ENCODE peak calls at places on chromosomes 7 and 10, in six cellular contexts. H, L, U, K, S and W are unnamed samples.

GRCh38 chr7:158394936-158395335 is 192.7 kb downstream of the PTPRN2 start:
- DNase-seq in H (no peak), L (peak), U (no peak), K (peak), S (peak), W (peak)

GRCh38 chr10:5530412-5530806 is 5.6 kb downstream of the CALML3 start:
- DNase-seq in H (no peak), L (peak), U (no peak), K (no peak), S (no peak), W (no peak)

GRCh38 chr10:93063977-93064660 is 3.5 kb downstream of the CYP26C1 start:
- DNase-seq in H (no peak), L (no peak), U (no peak), K (no peak), S (no peak), W (no peak)

GRCh38 chr10:110870823-110871235 is 899 bp upstream of the PDCD4 start:
- DNase-seq in H (no peak), L (no peak), U (peak), K (no peak), S (no peak), W (no peak)

GRCh38 chr10:7410800-7411670 is at the start of gene SFMBT2:
- DNase-seq in H (peak), L (peak), U (peak), K (peak), S (peak), W (peak)

GRCh38 chr7:36522453-36523007 is 132.9 kb downstream of the ANLN start:
- DNase-seq in H (no peak), L (no peak), U (no peak), K (no peak), S (no peak), W (no peak)

GRCh38 chr10:68231106-68231901 is 609 bp downstream of the ATOH7 start:
- DNase-seq in H (peak), L (peak), U (peak), K (peak), S (peak), W (peak)

GRCh38 chr10:72336259-72337038 is 18.3 kb downstream of the DNAJB12 start:
- DNase-seq in H (no peak), L (no peak), U (no peak), K (no peak), S (no peak), W (no peak)

GRCh38 chr7:18086165-18087030 is 58.8 kb upstream of the PRPS1L1 start:
- DNase-seq in H (no peak), L (peak), U (peak), K (peak), S (peak), W (peak)

GRCh38 chr7:37354661-37355131 is 94.0 kb downstream of the ELMO1 start:
- DNase-seq in H (no peak), L (no peak), U (peak), K (peak), S (no peak), W (no peak)

GRCh38 chr10:78961760-78962159 is 107.0 kb upstream of the ZMIZ1 start:
- DNase-seq in H (no peak), L (no peak), U (no peak), K (no peak), S (no peak), W (no peak)

GRCh38 chr7:29325508-29325907 is 130.9 kb downstream of the CHN2 start:
- DNase-seq in H (no peak), L (no peak), U (no peak), K (no peak), S (no peak), W (no peak)

GRCh38 chr7:80804581-80804980 is 114.3 kb downstream of the SEMA3C start:
- DNase-seq in H (peak), L (no peak), U (no peak), K (no peak), S (no peak), W (no peak)

GRCh38 chr7:73436031-73436929 is 2.7 kb downstream of the FZD9 start:
- DNase-seq in H (no peak), L (no peak), U (peak), K (peak), S (no peak), W (no peak)

GRCh38 chr7:107877731-107878382 is 13.1 kb upstream of the DLD start:
- DNase-seq in H (no peak), L (no peak), U (no peak), K (no peak), S (no peak), W (no peak)

GRCh38 chr10:65566906-65567305 is 1358.9 kb upstream of the LRRTM3 start:
- DNase-seq in H (no peak), L (no peak), U (no peak), K (no peak), S (no peak), W (peak)

GRCh38 chr10:65570143-65571010 is 1355.5 kb upstream of the LRRTM3 start:
- DNase-seq in H (peak), L (peak), U (peak), K (no peak), S (peak), W (peak)

GRCh38 chr10:65565246-65565645 is 1360.6 kb upstream of the LRRTM3 start:
- DNase-seq in H (no peak), L (no peak), U (no peak), K (no peak), S (no peak), W (no peak)

GRCh38 chr10:65571011-65571570 is 1354.7 kb upstream of the LRRTM3 start:
- DNase-seq in H (no peak), L (peak), U (peak), K (no peak), S (no peak), W (no peak)
- H4K8ac ChIP-seq in H (no peak), L (no peak), U (no peak), K (peak), S (no peak), W (no peak)

GRCh38 chr10:12194752-12195271 is 879 bp downstream of the NUDT5 start:
- DNase-seq in H (peak), L (no peak), U (peak), K (peak), S (no peak), W (no peak)

GRCh38 chr10:12195281-12195602 is 449 bp downstream of the NUDT5 start:
- DNase-seq in H (no peak), L (no peak), U (no peak), K (no peak), S (no peak), W (no peak)

GRCh38 chr10:12195603-12196506 is at the start of the genes CDC123 and NUDT5:
- DNase-seq in H (peak), L (peak), U (peak), K (peak), S (peak), W (peak)

GRCh38 chr10:12198156-12198555 is 2.2 kb downstream of the CDC123 start:
- DNase-seq in H (no peak), L (no peak), U (no peak), K (no peak), S (no peak), W (no peak)

GRCh38 chr10:12196531-12197211 is 683 bp downstream of the CDC123 start:
- DNase-seq in H (no peak), L (no peak), U (no peak), K (no peak), S (no peak), W (no peak)
- H2AK5ac ChIP-seq in H (peak), L (no peak), U (no peak), K (no peak), S (no peak), W (no peak)

DNA sequence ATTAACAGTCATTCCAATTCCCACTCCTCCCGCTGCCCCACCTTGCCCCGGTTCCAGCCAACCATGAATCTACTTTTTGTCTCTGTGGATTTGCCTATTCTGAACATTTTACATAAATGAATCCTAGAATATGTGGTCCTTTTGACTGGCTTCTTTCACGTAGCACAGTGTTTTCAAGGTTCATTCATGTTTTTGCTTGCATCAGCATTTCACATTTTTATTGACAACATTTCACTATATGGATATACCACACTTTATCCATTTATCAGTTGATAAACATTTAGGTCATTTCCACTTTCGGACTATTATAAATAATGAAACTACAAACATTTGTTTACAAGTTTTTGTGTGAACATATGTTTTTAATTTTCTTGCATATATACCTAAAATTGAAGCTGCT is 182.0 kb downstream of the ZNF248 start:
- DNase-seq in H (no peak), L (no peak), U (no peak), K (no peak), S (no peak), W (no peak)
- H3K14ac ChIP-seq in H (no peak), L (no peak), U (no peak), K (no peak), S (no peak), W (no peak)

GRCh38 chr7:22425361-22425760 is 68.4 kb upstream of the RAPGEF5 start:
- DNase-seq in H (no peak), L (no peak), U (no peak), K (no peak), S (no peak), W (no peak)
- H4K8ac ChIP-seq in H (no peak), L (no peak), U (no peak), K (no peak), S (no peak), W (no peak)